ENCODE peak calls at places on chromosomes 5 and 9, in four cellular contexts. X is H1, N is SK-N-SH, O is K562. U is an unnamed sample.

GRCh38 chr5:180519098-180519497 is 24.9 kb downstream of the CNOT6 start:
- DNase-seq in X (no peak), O (no peak), N (no peak), U (no peak)

GRCh38 chr9:5920860-5921328 is 30.2 kb downstream of the MLANA start:
- DNase-seq in O (no peak), X (no peak), N (no peak), U (no peak)

GRCh38 chr5:39513236-39513635 is 88.5 kb upstream of the DAB2 start:
- DNase-seq in X (no peak), N (no peak), O (no peak), U (no peak)

GRCh38 chr5:1122511-1123284 is 10.8 kb upstream of the SLC12A7 start:
- DNase-seq in X (no peak), O (no peak), N (no peak), U (no peak)

GRCh38 chr5:141127305-141127704 is 5.7 kb downstream of the PCDHB4 start:
- DNase-seq in O (no peak), X (no peak), N (no peak), U (no peak)

GRCh38 chr5:112005533-112005926 is 248.5 kb upstream of the NREP start:
- DNase-seq in X (no peak), N (no peak), O (no peak), U (no peak)

GRCh38 chr5:29085142-29085541 is 2046.8 kb upstream of the CDH9 start:
- DNase-seq in X (no peak), O (no peak), N (no peak), U (no peak)

GRCh38 chr5:76230711-76231285 is 147.6 kb downstream of the SV2C start:
- DNase-seq in O (no peak), N (no peak), X (no peak), U (no peak)

GRCh38 chr9:129331366-129331765 is 153.3 kb upstream of the IER5L start:
- DNase-seq in X (no peak), O (no peak), N (no peak), U (no peak)

GRCh38 chr5:140926903-140927573 is 939 bp downstream of the PCDHAC1 start:
- DNase-seq in O (no peak), N (no peak), X (peak), U (peak)

GRCh38 chr5:63961125-63961597 is 1.1 kb downstream of the HTR1A start:
- DNase-seq in X (no peak), O (no peak), N (no peak), U (peak)

GRCh38 chr9:36793277-36793676 is 220.6 kb downstream of the MELK start:
- DNase-seq in O (peak), X (peak), N (peak), U (peak)

GRCh38 chr9:95242613-95243012 is 74.9 kb downstream of the FANCC start:
- DNase-seq in N (peak), X (no peak), O (no peak), U (no peak)

GRCh38 chr5:179250561-179251225 is 94.6 kb downstream of the ADAMTS2 start:
- DNase-seq in N (no peak), O (no peak), X (no peak), U (peak)

GRCh38 chr5:45376463-45376862 is 319.7 kb downstream of the HCN1 start:
- DNase-seq in N (no peak), X (no peak), O (no peak), U (no peak)

GRCh38 chr9:35042081-35042604 is 30.3 kb downstream of the VCP start:
- DNase-seq in N (no peak), X (no peak), O (no peak), U (no peak)

GRCh38 chr9:88738708-88739107 is 203.7 kb downstream of the NXNL2 start:
- DNase-seq in O (no peak), N (peak), X (no peak), U (no peak)

GRCh38 chr5:33994845-33995244 is 10.4 kb upstream of the SLC45A2 start:
- DNase-seq in O (no peak), N (no peak), X (no peak), U (no peak)

GRCh38 chr5:107578051-107578635 is 92.6 kb downstream of the EFNA5 start:
- DNase-seq in N (no peak), X (no peak), O (no peak), U (no peak)

GRCh38 chr5:585556-585955 is 26.6 kb upstream of the CEP72 start:
- DNase-seq in X (no peak), O (no peak), N (no peak), U (no peak)

GRCh38 chr5:61802456-61802855 is 470.4 kb downstream of the ZSWIM6 start:
- DNase-seq in X (no peak), O (no peak), N (no peak), U (no peak)

GRCh38 chr9:15834541-15834940 is 281.7 kb downstream of the CCDC171 start:
- DNase-seq in X (no peak), O (no peak), N (no peak), U (no peak)

GRCh38 chr9:98929866-98930265 is 13.8 kb upstream of the COL15A1 start:
- DNase-seq in X (no peak), O (peak), N (no peak), U (no peak)

GRCh38 chr5:61401726-61402125 is 69.7 kb downstream of the ZSWIM6 start:
- DNase-seq in O (no peak), N (no peak), X (no peak), U (no peak)

GRCh38 chr9:88746029-88746743 is 211.2 kb downstream of the NXNL2 start:
- DNase-seq in O (no peak), N (no peak), X (no peak), U (no peak)

GRCh38 chr9:37903581-37903830 is 421 bp downstream of the SLC25A51 start:
- DNase-seq in O (no peak), N (no peak), X (no peak), U (peak)

GRCh38 chr5:5638193-5638592 is 215.7 kb downstream of the ICE1 start:
- DNase-seq in N (peak), X (no peak), O (no peak), U (no peak)

GRCh38 chr5:3595102-3595961 is at the start of gene IRX1:
- DNase-seq in N (peak), O (no peak), X (peak), U (peak)
- TF ChIP-seq USF2 in N (no peak), O (no peak), X (no peak), U (peak)

GRCh38 chr9:136486131-136486530 is 3.3 kb upstream of the SEC16A start:
- DNase-seq in X (no peak), N (no peak), O (no peak), U (no peak)

GRCh38 chr9:136489731-136490130 is 6.9 kb upstream of the SEC16A start:
- DNase-seq in N (no peak), X (no peak), O (no peak), U (no peak)

GRCh38 chr9:136486823-136487620 is 4.2 kb upstream of the SEC16A start:
- DNase-seq in N (no peak), O (no peak), X (no peak), U (no peak)

GRCh38 chr9:136487672-136488071 is 4.8 kb upstream of the SEC16A start:
- DNase-seq in X (no peak), N (no peak), O (no peak), U (no peak)

DNA sequence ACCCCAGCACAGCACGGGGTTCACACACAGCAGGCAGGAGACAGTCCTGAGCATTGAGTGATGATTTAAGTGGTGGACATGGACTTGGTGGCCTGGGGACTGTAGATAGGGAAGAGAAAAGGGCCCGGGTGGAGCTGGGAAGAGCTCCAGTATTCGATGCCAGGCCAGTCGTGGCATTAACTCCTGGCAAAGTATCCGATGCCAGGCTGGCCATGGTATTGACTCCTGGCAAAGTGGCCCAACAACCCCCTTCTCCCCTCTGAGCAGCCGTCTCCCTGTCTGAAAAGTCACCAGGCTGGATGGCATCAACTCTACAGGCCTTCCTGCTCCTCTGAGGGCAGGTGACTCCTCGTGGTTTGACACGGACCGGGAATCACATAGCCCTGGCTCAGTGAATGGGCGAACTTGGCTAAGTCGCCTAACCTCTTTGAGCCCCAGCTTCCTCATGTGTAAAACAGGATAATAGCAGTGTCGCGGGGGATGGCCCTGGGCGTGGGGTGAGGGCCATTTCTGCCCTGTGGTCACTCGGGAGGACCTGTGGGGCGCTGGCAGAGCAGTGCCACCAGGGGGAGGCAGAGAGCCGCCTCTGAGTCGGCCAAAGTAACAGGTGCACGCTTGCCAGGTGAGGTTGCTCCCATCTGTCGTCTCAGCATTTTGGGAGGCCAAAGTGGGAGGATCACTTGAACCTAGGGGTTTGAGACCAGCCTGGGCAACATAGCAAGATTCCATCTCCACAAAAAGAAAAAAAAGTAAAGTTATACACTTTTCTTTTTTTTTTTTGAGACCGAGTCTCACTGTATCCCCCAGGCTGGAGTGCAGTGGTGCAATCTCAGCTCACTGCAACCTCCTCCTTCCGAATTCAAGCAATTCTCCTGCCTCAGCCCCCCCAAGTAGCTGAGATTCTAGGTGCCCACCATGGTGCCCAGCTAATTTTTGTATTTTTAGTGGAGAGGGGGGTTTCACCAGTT is 5.7 kb upstream of the SEC16A start:
- DNase-seq in N (peak), O (peak), X (peak), U (peak)
- TF ChIP-seq TEAD4 in N (no peak), O (no peak), X (no peak), U (no peak)

GRCh38 chr5:85841653-85842052 is 776.1 kb upstream of the COX7C start:
- DNase-seq in O (peak), N (no peak), X (no peak), U (no peak)

GRCh38 chr5:85838781-85839180 is 779.0 kb upstream of the COX7C start:
- DNase-seq in O (no peak), N (no peak), X (no peak), U (no peak)

GRCh38 chr5:85843535-85843934 is 774.2 kb upstream of the COX7C start:
- DNase-seq in N (no peak), O (no peak), X (no peak), U (peak)
- TF ChIP-seq USF2 in N (no peak), O (no peak), X (no peak), U (no peak)

GRCh38 chr9:124717597-124717996 is 53.5 kb downstream of the NR6A1 start:
- DNase-seq in N (no peak), O (no peak), X (no peak), U (no peak)
- TF ChIP-seq TEAD4 in N (no peak), O (no peak), X (no peak), U (no peak)

GRCh38 chr9:93111371-93112115 is 15.5 kb downstream of the CARD19 start:
- DNase-seq in X (no peak), N (no peak), O (no peak), U (no peak)
- TF ChIP-seq USF2 in X (no peak), N (no peak), O (no peak), U (no peak)

U was measured in WTC11.